ENCODE peak calls at places on chromosomes 7 and 10, in four cellular contexts. U, W, Z and B are unnamed samples.

GRCh38 chr7:100573691-100574361 is at the start of gene SAP25:
- DNase-seq in W (no peak), Z (no peak), U (no peak), B (no peak)

GRCh38 chr7:151680810-151681209 is 161.1 kb upstream of the RHEB start:
- DNase-seq in W (peak), Z (no peak), U (peak), B (peak)

GRCh38 chr7:18829518-18830252 is 287.8 kb downstream of the TWIST1 start:
- DNase-seq in W (no peak), U (peak), Z (no peak), B (no peak)

GRCh38 chr10:43299579-43299978 is 32.7 kb upstream of the RASGEF1A start:
- DNase-seq in U (no peak), W (no peak), Z (no peak), B (no peak)

GRCh38 chr10:47452495-47453434 is 31.1 kb downstream of the ANXA8 start:
- DNase-seq in W (no peak), Z (peak), U (no peak), B (peak)

GRCh38 chr10:103281753-103282152 is 4.8 kb downstream of the INA start:
- DNase-seq in U (no peak), Z (no peak), W (no peak), B (no peak)

GRCh38 chr7:105808703-105809590 is 67.5 kb downstream of the ATXN7L1 start:
- DNase-seq in U (peak), W (no peak), Z (peak), B (peak)

GRCh38 chr10:110730345-110731055 is 86.4 kb downstream of the RBM20 start:
- DNase-seq in Z (no peak), U (no peak), W (no peak), B (no peak)

GRCh38 chr7:27184342-27185012 is 555 bp downstream of the HOXA11 start:
- DNase-seq in U (no peak), W (peak), Z (no peak), B (no peak)

GRCh38 chr10:46329690-46330016 is 42.9 kb downstream of the ANTXRL start:
- DNase-seq in U (no peak), W (no peak), Z (no peak), B (no peak)

GRCh38 chr7:40808409-40808942 is 673.7 kb downstream of the SUGCT start:
- DNase-seq in W (no peak), Z (no peak), U (peak), B (no peak)

GRCh38 chr7:111763221-111763791 is 201.0 kb upstream of the IMMP2L start:
- DNase-seq in U (peak), W (no peak), Z (no peak), B (peak)

GRCh38 chr10:25178411-25178810 is 3.6 kb downstream of the GPR158 start:
- DNase-seq in W (no peak), U (no peak), Z (no peak), B (no peak)

GRCh38 chr10:16545126-16545736 is 23.6 kb upstream of the C1QL3 start:
- DNase-seq in Z (peak), U (peak), W (no peak), B (peak)

GRCh38 chr7:44189993-44190872 is 994 bp upstream of the GCK start:
- DNase-seq in Z (no peak), W (no peak), U (no peak), B (no peak)

GRCh38 chr7:19051767-19052375 is 65.6 kb downstream of the TWIST1 start:
- DNase-seq in Z (peak), U (peak), W (no peak), B (peak)

GRCh38 chr7:20798081-20798693 is 11.5 kb upstream of the SP8 start:
- DNase-seq in U (no peak), W (no peak), Z (peak), B (peak)

GRCh38 chr7:99791021-99791420 is 7.0 kb upstream of the CYP3A4 start:
- DNase-seq in U (peak), Z (no peak), W (no peak), B (no peak)

GRCh38 chr7:44052771-44053365 is 8.4 kb downstream of the DBNL start:
- DNase-seq in W (peak), U (no peak), Z (no peak), B (no peak)

GRCh38 chr10:103180491-103180890 is 12.6 kb downstream of the NT5C2 start:
- DNase-seq in Z (no peak), U (no peak), W (no peak), B (no peak)

GRCh38 chr10:33350041-33350440 is 15.6 kb upstream of the NRP1 start:
- DNase-seq in U (no peak), W (no peak), Z (no peak), B (no peak)

GRCh38 chr10:90130321-90131086 is 429.1 kb downstream of the KIF20B start:
- DNase-seq in W (no peak), U (no peak), Z (peak), B (peak)

DNA sequence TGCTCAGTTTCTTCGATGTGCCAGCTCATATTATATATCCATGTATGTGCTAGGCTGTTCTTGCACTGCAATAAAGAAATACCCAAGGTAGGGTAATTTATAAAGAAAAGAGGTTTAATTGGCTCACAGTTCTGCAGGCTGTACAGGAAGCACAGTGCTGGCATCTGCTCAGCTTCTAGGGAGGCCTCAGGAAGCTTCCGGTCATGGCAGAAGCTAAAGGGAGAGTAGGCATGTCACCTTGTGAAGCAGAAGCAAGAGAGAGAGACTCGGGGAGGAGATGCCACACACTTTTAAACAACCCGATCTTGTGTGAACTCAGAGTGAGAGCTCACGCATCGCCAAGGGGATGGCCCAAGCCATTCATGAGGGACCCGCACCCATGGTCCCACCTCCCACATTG is 13.8 kb upstream of the ECHDC3 start:
- DNase-seq in W (no peak), U (no peak), Z (no peak), B (no peak)
- TF ChIP-seq CTCF in W (no peak), U (no peak), Z (no peak), B (no peak)

GRCh38 chr7:30168800-30169584 is 34.2 kb downstream of the MTURN start:
- DNase-seq in W (peak), U (peak), Z (no peak), B (no peak)
- TF ChIP-seq CTCF in W (peak), U (no peak), Z (no peak), B (no peak)

GRCh38 chr10:84966708-84967441 is 638.5 kb downstream of the CCSER2 start:
- DNase-seq in U (no peak), W (no peak), Z (no peak), B (no peak)
- TF ChIP-seq CTCF in U (no peak), W (no peak), Z (no peak), B (no peak)

GRCh38 chr10:68231106-68231901 is 609 bp downstream of the ATOH7 start:
- DNase-seq in U (peak), W (peak), Z (peak), B (peak)
- TF ChIP-seq CTCF in U (no peak), W (peak), Z (no peak), B (peak)

GRCh38 chr7:80134536-80135305 is at the start of gene GNAI1:
- DNase-seq in U (peak), W (peak), Z (peak), B (peak)
- TF ChIP-seq CTCF in U (peak), W (peak), Z (no peak), B (no peak)

GRCh38 chr10:62424026-62424425 is 49.9 kb downstream of the ZNF365 start:
- DNase-seq in Z (no peak), W (no peak), U (no peak), B (no peak)
- TF ChIP-seq CTCF in Z (no peak), W (no peak), U (no peak), B (no peak)

GRCh38 chr10:100103581-100103980 is 21.9 kb upstream of the CPN1 start:
- DNase-seq in Z (no peak), U (no peak), W (no peak), B (no peak)

GRCh38 chr10:100104300-100104699 is 22.6 kb upstream of the CPN1 start:
- DNase-seq in U (no peak), W (no peak), Z (no peak), B (no peak)

GRCh38 chr10:100106865-100107264 is 25.2 kb upstream of the CPN1 start:
- DNase-seq in U (no peak), Z (no peak), W (no peak), B (no peak)

GRCh38 chr10:100101526-100102076 is 19.9 kb upstream of the CPN1 start:
- DNase-seq in W (no peak), Z (no peak), U (peak), B (no peak)

DNA sequence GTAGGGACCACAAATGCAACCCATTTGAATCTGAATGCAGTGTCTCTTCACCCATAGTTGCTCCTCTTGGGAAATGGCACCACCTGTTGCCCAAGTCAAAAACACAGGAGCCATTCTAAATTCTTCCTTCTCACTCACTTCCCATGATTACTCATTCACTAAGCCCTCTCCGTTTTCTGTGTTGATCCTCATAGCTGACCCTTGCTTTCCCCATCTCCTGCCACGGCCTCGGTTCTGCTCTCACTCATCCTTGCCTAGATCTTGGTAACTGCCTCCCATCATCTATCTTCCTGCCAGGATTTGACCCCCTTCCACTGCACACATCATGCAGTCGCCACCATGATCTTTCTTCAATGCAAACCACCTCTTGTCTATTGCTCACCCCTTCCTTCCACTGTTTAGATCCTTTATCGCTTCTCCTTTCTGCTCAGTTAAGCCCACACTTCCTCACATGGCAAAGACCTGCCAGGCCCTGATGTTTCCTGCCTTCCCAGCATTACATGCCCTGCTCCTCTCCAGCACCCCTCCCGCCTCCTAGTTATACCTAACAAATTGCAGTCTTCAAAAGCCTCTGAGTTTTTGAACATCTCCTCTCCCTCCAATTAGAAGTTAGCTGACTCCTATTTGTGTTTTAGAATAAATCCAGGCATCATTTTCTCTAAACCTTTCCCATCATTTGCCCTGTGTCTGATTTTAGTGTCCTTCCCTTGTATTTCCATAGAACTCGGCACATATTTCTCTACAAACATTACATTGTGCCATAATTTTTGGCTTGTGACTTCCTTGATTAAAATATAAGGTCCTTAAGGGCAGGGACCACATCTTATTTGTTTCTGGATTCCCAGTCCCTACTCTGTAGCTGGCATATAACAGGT is 19.2 kb upstream of the CPN1 start:
- DNase-seq in W (no peak), Z (peak), U (peak), B (no peak)
- TF ChIP-seq CTCF in W (no peak), Z (peak), U (no peak), B (no peak)

DNA sequence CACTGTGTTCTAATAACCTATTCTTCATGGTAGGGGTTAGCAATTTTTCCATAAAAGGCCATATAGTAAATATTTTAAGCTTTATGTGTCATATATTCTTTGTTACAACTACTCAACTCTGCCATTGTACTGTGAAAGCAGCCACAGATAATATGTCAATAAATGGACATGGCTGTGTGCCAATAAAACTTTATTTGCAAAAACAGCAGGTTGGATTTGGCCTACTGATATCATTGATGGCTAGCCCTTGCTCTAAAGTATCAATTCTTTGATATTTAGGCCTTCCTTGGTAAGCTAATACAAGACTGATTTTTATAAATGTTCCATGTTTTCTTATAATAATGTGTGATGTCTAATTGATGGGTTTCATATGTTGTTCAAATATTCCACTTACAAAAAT is 77.2 kb upstream of the OPALIN start:
- DNase-seq in W (no peak), U (no peak), Z (no peak), B (no peak)
- TF ChIP-seq CTCF in W (no peak), U (no peak), Z (no peak), B (no peak)